ENCODE peak calls at places on chromosomes 4 and X, in four cellular contexts. S, I, V and X are unnamed samples. For H3K9me3, the result is how much of the 10 kb centered on the place peaks cover.

GRCh38 chr4:98522062-98522461 is 136.3 kb downstream of the TSPAN5 start:
- DNase-seq in I (no peak), V (no peak), S (no peak), X (no peak)

GRCh38 chr4:113444386-113444785 is 317.2 kb downstream of the CAMK2D start:
- DNase-seq in S (no peak), V (no peak), I (no peak), X (no peak)

GRCh38 chrX:22800806-22801205 is 199.0 kb upstream of the DDX53 start:
- DNase-seq in V (no peak), I (no peak), S (no peak), X (no peak)

GRCh38 chr4:6464842-6465588 is 7.4 kb downstream of the PPP2R2C start:
- DNase-seq in V (peak), S (no peak), I (no peak), X (no peak)

GRCh38 chr4:148200960-148201359 is 241.3 kb downstream of the NR3C2 start:
- DNase-seq in V (no peak), I (no peak), S (no peak), X (no peak)

GRCh38 chr4:172547724-172548123 is 620.9 kb upstream of the GALNT7 start:
- DNase-seq in V (no peak), S (no peak), I (no peak), X (no peak)

GRCh38 chr4:165060938-165061337 is 7.3 kb downstream of the TRIM75 start:
- DNase-seq in I (no peak), V (no peak), S (no peak), X (no peak)

GRCh38 chr4:153651961-153652784 is 31.9 kb upstream of the TLR2 start:
- DNase-seq in S (no peak), V (no peak), I (no peak), X (no peak)

GRCh38 chrX:48683411-48683982 is at the start of gene WAS:
- DNase-seq in S (no peak), V (no peak), I (no peak), X (no peak)

GRCh38 chrX:94053575-94053974 is 379.6 kb downstream of the FAM133A start:
- DNase-seq in I (no peak), S (no peak), V (no peak), X (no peak)

GRCh38 chr4:164977243-164978164 is at the start of gene TRIM61:
- DNase-seq in V (peak), I (no peak), S (no peak), X (no peak)

GRCh38 chr4:85039526-85039925 is 73.0 kb upstream of the WDFY3 start:
- DNase-seq in V (no peak), S (peak), I (no peak), X (no peak)

GRCh38 chr4:152886201-152886600 is 49.9 kb upstream of the FHDC1 start:
- DNase-seq in S (no peak), V (no peak), I (no peak), X (no peak)

GRCh38 chr4:7861440-7861881 is 78.2 kb downstream of the AFAP1 start:
- DNase-seq in S (no peak), V (no peak), I (no peak), X (no peak)
- TF ChIP-seq CTCF in S (no peak), V (no peak), I (no peak), X (no peak)

DNA sequence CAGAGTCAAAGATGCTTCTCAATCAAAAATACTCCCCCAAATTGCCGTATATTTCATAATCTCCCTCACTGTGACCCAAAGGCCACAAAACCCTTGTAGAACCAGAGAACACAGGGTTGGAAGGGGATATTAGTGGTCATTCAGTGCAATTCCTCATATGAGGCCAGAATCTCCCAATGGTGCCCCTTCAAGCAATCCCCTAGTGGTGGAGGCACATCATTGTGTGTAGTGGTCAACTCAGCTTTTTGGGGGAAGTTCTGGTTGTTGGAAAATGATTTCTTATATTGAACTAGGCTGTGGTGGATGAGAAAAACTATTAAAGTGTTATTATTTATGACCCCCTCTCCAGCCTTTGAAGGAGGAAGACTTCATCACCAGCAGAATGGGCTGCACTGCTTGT is 17.6 kb upstream of the BOD1L1 start:
- DNase-seq in I (no peak), V (peak), S (no peak), X (no peak)
- TF ChIP-seq TCF7L2 in I (no peak), V (no peak), S (no peak), X (no peak)

GRCh38 chr4:139469869-139470268 is 15.9 kb downstream of the RAB33B start:
- DNase-seq in I (no peak), V (no peak), S (no peak), X (no peak)

GRCh38 chr4:139465922-139466321 is 12.0 kb downstream of the RAB33B start:
- DNase-seq in I (no peak), V (no peak), S (no peak), X (no peak)

GRCh38 chr4:139470295-139470694 is 16.4 kb downstream of the RAB33B start:
- DNase-seq in S (no peak), V (no peak), I (no peak), X (no peak)

GRCh38 chr4:139470997-139471665 is 17.2 kb downstream of the RAB33B start:
- DNase-seq in S (no peak), I (no peak), V (no peak), X (no peak)

GRCh38 chr4:139469216-139469615 is 15.3 kb downstream of the RAB33B start:
- DNase-seq in S (no peak), V (no peak), I (no peak), X (no peak)
- H3K9me3 ChIP-seq in S (under half), V (under half), I (under half), X (under half)

DNA sequence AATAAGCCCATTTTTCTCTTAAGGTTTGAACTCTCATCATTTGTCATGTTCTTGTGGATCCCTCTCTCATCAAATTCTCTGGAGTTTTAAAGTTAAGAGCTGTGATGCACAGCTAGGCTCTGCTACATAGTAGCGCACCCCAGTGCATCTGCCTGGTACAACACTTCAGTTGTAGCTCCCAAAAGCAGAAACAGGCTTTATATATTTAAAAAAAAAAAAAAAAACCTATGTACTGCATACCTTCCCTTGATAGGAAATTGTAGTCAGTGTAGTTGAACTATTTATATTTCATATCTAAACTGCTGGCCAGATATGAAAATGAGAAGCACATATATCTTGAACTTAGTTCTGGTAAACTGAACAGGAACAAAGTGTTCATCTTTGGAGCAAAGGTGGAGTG is 131.4 kb downstream of the KLHL13 start:
- DNase-seq in I (no peak), S (no peak), V (no peak), X (no peak)
- TF ChIP-seq CTCF in I (peak), S (no peak), V (no peak), X (peak)